ENCODE peak calls at places on chromosomes 6 and 20, in eight cellular contexts. N is fibroblast of mammary gland; E is astrocyte of the cerebellum; L is RWPE2; W is psoas muscle; C is CD8-positive, alpha-beta T cell; K is Panc1; T is neural progenitor cell. J is an unnamed sample.

GRCh38 chr6:170405311-170405975 is 98.9 kb downstream of the FAM120B start:
- DNase-seq in W (no peak), C (no peak), K (no peak), N (peak), T (no peak), E (peak), L (peak), J (peak)

GRCh38 chr6:161423271-161423670 is 149.4 kb upstream of the AGPAT4 start:
- DNase-seq in L (no peak), T (no peak), K (no peak), W (no peak), N (no peak), E (no peak), C (no peak), J (no peak)

GRCh38 chr20:39983655-39984054 is 705.4 kb downstream of the MAFB start:
- DNase-seq in C (no peak), L (no peak), E (no peak), W (no peak), T (no peak), K (no peak), N (no peak), J (no peak)

GRCh38 chr6:4313044-4313686 is 177.8 kb upstream of the ECI2 start:
- DNase-seq in C (no peak), N (peak), W (no peak), K (peak), L (peak), T (peak), E (peak), J (peak)

GRCh38 chr20:8464368-8464767 is 332.3 kb downstream of the PLCB1 start:
- DNase-seq in W (no peak), L (no peak), T (no peak), K (no peak), N (peak), E (no peak), C (no peak), J (no peak)

GRCh38 chr20:25302596-25302995 is 54.7 kb downstream of the PYGB start:
- DNase-seq in W (peak), E (no peak), L (no peak), T (no peak), N (no peak), K (no peak), C (no peak), J (no peak)

GRCh38 chr6:35568967-35569606 is 56.4 kb upstream of the TULP1 start:
- DNase-seq in E (no peak), C (no peak), K (no peak), W (peak), L (peak), T (peak), N (peak), J (no peak)

GRCh38 chr6:134802426-134803058 is 147.4 kb downstream of the ALDH8A1 start:
- DNase-seq in K (no peak), T (no peak), N (no peak), L (no peak), C (no peak), W (no peak), E (no peak), J (no peak)

GRCh38 chr6:27254566-27254965 is 7.1 kb downstream of the PRSS16 start:
- DNase-seq in W (no peak), E (no peak), K (no peak), C (no peak), N (no peak), T (no peak), L (no peak), J (no peak)

GRCh38 chr6:27248783-27249182 is 1.3 kb downstream of the PRSS16 start:
- DNase-seq in W (no peak), L (no peak), K (no peak), N (no peak), C (no peak), E (no peak), T (no peak), J (no peak)

GRCh38 chr6:27250277-27250954 is 2.9 kb downstream of the PRSS16 start:
- DNase-seq in N (no peak), W (no peak), L (no peak), C (no peak), E (no peak), T (no peak), K (no peak), J (no peak)

GRCh38 chr6:27250955-27251671 is 3.6 kb downstream of the PRSS16 start:
- DNase-seq in C (peak), N (no peak), T (peak), K (no peak), W (no peak), E (no peak), L (peak), J (no peak)

GRCh38 chr6:27251672-27252251 is 4.3 kb downstream of the PRSS16 start:
- DNase-seq in L (peak), E (no peak), K (no peak), W (peak), C (peak), T (peak), N (peak), J (no peak)
- TF ChIP-seq CTCF in L (peak), E (peak), K (peak), W (no peak), C (peak), T (peak), N (peak), J (peak)

GRCh38 chr6:148514091-148514850 is 171.6 kb downstream of the SASH1 start:
- DNase-seq in K (no peak), T (no peak), N (peak), W (no peak), E (no peak), C (no peak), L (no peak), J (no peak)
- H3K4me3 ChIP-seq in K (no peak), T (no peak), N (peak), W (peak), E (no peak), C (no peak), L (no peak), J (peak)

GRCh38 chr20:62362991-62363919 is 3.9 kb downstream of the LAMA5 start:
- DNase-seq in L (peak), N (no peak), E (no peak), K (no peak), C (no peak), T (peak), W (peak), J (no peak)
- TF ChIP-seq CTCF in L (peak), N (no peak), E (no peak), K (no peak), C (no peak), T (peak), W (no peak), J (peak)

GRCh38 chr6:15297895-15298590 is 52.2 kb downstream of the JARID2 start:
- DNase-seq in L (no peak), N (peak), T (no peak), K (no peak), E (no peak), W (no peak), C (no peak), J (no peak)
- H3K4me3 ChIP-seq in L (no peak), N (no peak), T (no peak), K (no peak), E (no peak), W (no peak), C (no peak), J (no peak)

DNA sequence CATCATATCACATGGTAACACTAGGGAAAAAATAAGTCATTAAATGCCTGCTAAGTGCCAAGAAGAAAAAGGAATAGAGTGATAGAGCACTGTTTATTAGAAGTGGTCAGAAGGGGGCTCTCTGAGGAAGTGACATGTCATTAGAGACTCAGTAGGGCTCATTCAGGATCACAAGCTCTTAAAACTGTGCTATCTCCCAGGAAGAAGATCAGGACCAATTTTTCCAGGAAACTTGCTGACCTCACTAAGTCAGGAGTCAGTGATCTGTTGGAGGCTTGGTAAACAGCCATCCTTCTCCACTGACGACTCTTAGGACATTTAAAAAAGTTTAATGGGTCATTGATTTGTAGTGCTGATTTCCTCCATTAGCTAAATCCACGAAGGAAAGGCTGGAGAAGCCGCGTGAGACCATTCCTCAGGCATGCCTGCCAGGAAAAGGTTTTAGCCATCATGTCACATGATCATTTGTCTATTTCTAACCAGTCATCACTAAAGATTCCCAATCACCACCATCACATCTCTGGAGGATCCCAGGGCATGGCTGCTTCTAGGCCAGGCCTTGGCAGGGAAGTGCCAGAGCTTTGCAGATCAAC is 5.9 kb upstream of the PTPN1 start:
- DNase-seq in L (peak), C (no peak), W (no peak), N (peak), K (no peak), T (no peak), E (no peak), J (no peak)
- TF ChIP-seq CTCF in L (peak), C (no peak), W (no peak), N (peak), K (no peak), T (peak), E (peak), J (no peak)

GRCh38 chr6:137868721-137869631 is 1.9 kb downstream of the TNFAIP3 start:
- DNase-seq in T (no peak), L (no peak), N (no peak), W (no peak), K (no peak), E (no peak), C (no peak), J (no peak)
- H3K4me3 ChIP-seq in T (peak), L (peak), N (peak), W (peak), K (peak), E (peak), C (peak), J (peak)

GRCh38 chr6:37051138-37052026 is 45.9 kb downstream of the FGD2 start:
- DNase-seq in W (peak), C (peak), N (peak), L (no peak), E (peak), T (peak), K (no peak), J (peak)
- TF ChIP-seq CTCF in W (peak), C (peak), N (peak), L (peak), E (peak), T (peak), K (peak), J (peak)

GRCh38 chr6:87700729-87701675 is 1.0 kb downstream of the AKIRIN2 start:
- DNase-seq in W (peak), C (peak), E (no peak), L (no peak), N (peak), K (no peak), T (peak), J (peak)

GRCh38 chr6:87700351-87700728 is 1.7 kb downstream of the AKIRIN2 start:
- DNase-seq in E (no peak), W (no peak), N (no peak), C (no peak), K (no peak), T (no peak), L (no peak), J (no peak)

GRCh38 chr6:87698618-87699017 is 3.4 kb downstream of the AKIRIN2 start:
- DNase-seq in T (peak), L (no peak), W (no peak), N (peak), E (no peak), C (no peak), K (no peak), J (no peak)

GRCh38 chr6:87699576-87699975 is 2.5 kb downstream of the AKIRIN2 start:
- DNase-seq in L (no peak), W (no peak), N (no peak), E (no peak), C (no peak), T (no peak), K (no peak), J (no peak)

GRCh38 chr6:87697581-87698552 is 4.2 kb downstream of the AKIRIN2 start:
- DNase-seq in K (no peak), C (no peak), W (no peak), L (no peak), E (peak), T (peak), N (peak), J (peak)
- H3K4me3 ChIP-seq in K (peak), C (peak), W (peak), L (peak), E (peak), T (peak), N (peak), J (peak)

GRCh38 chr6:142045380-142046270 is 87.1 kb upstream of the GJE1 start:
- DNase-seq in W (no peak), E (no peak), T (no peak), K (no peak), L (no peak), C (no peak), N (peak), J (peak)
- TF ChIP-seq CTCF in W (no peak), E (peak), T (peak), K (peak), L (peak), C (no peak), N (peak), J (no peak)

GRCh38 chr6:107290491-107290890 is 168.9 kb downstream of the PDSS2 start:
- DNase-seq in N (no peak), L (no peak), K (no peak), W (no peak), T (no peak), E (no peak), C (no peak), J (no peak)
- H3K4me3 ChIP-seq in N (no peak), L (no peak), K (peak), W (no peak), T (no peak), E (no peak), C (no peak), J (no peak)

J was measured in HFF-Myc.